ENCODE peak calls at places on chromosome 1, in four cellular contexts. One of them, this sample, is unnamed. For H3K9me3 and H3K4me1, the result is how much of the 10 kb centered on the place peaks cover.

GRCh38 chr1:183834568-183834967 is 29.6 kb downstream of the RGL1 start:
- DNase-seq in lower lobe of right lung: no peak
- DNase-seq in Panc1: no peak
- DNase-seq in OCI-LY7: no peak
- DNase-seq in this sample: no peak

GRCh38 chr1:34619256-34619655 is 135.6 kb upstream of the GJB5 start:
- DNase-seq in lower lobe of right lung: no peak
- DNase-seq in Panc1: no peak
- DNase-seq in OCI-LY7: no peak
- DNase-seq in this sample: no peak

GRCh38 chr1:36553591-36554417 is 71.1 kb upstream of the CSF3R start:
- DNase-seq in lower lobe of right lung: peak
- DNase-seq in Panc1: no peak
- DNase-seq in OCI-LY7: peak
- DNase-seq in this sample: peak

GRCh38 chr1:97186381-97186780 is 464.8 kb downstream of the PTBP2 start:
- DNase-seq in lower lobe of right lung: no peak
- DNase-seq in Panc1: no peak
- DNase-seq in OCI-LY7: peak
- DNase-seq in this sample: no peak

GRCh38 chr1:18198240-18198639 is 90.6 kb downstream of the IGSF21 start:
- DNase-seq in lower lobe of right lung: no peak
- DNase-seq in Panc1: no peak
- DNase-seq in OCI-LY7: no peak
- DNase-seq in this sample: no peak

GRCh38 chr1:10575616-10576015 is 100.9 kb downstream of the PEX14 start:
- DNase-seq in lower lobe of right lung: no peak
- DNase-seq in Panc1: peak
- DNase-seq in OCI-LY7: no peak
- DNase-seq in this sample: no peak

GRCh38 chr1:234592240-234592639 is 17.7 kb downstream of the IRF2BP2 start:
- DNase-seq in lower lobe of right lung: no peak
- DNase-seq in Panc1: no peak
- DNase-seq in OCI-LY7: no peak
- DNase-seq in this sample: no peak

GRCh38 chr1:223819730-223820514 is 25.8 kb downstream of the TP53BP2 start:
- DNase-seq in lower lobe of right lung: no peak
- DNase-seq in Panc1: no peak
- DNase-seq in OCI-LY7: no peak
- DNase-seq in this sample: no peak

GRCh38 chr1:34640654-34641401 is 114.0 kb upstream of the GJB5 start:
- DNase-seq in lower lobe of right lung: no peak
- DNase-seq in Panc1: no peak
- DNase-seq in OCI-LY7: no peak
- DNase-seq in this sample: no peak

GRCh38 chr1:114756009-114756892 is 1.5 kb downstream of the CSDE1 start:
- DNase-seq in lower lobe of right lung: no peak
- DNase-seq in Panc1: no peak
- DNase-seq in OCI-LY7: peak
- DNase-seq in this sample: no peak

GRCh38 chr1:53677486-53677885 is 61.5 kb downstream of the GLIS1 start:
- DNase-seq in lower lobe of right lung: no peak
- DNase-seq in Panc1: no peak
- DNase-seq in OCI-LY7: no peak
- DNase-seq in this sample: no peak

GRCh38 chr1:84698718-84699117 is 8.5 kb upstream of the SSX2IP start:
- DNase-seq in lower lobe of right lung: no peak
- DNase-seq in Panc1: peak
- DNase-seq in OCI-LY7: no peak
- DNase-seq in this sample: no peak

GRCh38 chr1:157219600-157219999 is 81.4 kb upstream of the ETV3 start:
- DNase-seq in lower lobe of right lung: no peak
- DNase-seq in Panc1: no peak
- DNase-seq in OCI-LY7: no peak
- DNase-seq in this sample: no peak

GRCh38 chr1:69315823-69316222 is 251.9 kb upstream of the LRRC7 start:
- DNase-seq in lower lobe of right lung: no peak
- DNase-seq in Panc1: no peak
- DNase-seq in OCI-LY7: no peak
- DNase-seq in this sample: no peak

GRCh38 chr1:177302365-177303044 is 131.7 kb downstream of the BRINP2 start:
- DNase-seq in lower lobe of right lung: peak
- DNase-seq in Panc1: no peak
- DNase-seq in OCI-LY7: no peak
- DNase-seq in this sample: no peak

GRCh38 chr1:185487943-185488342 is 170.9 kb upstream of the IVNS1ABP start:
- DNase-seq in lower lobe of right lung: no peak
- DNase-seq in Panc1: no peak
- DNase-seq in OCI-LY7: no peak
- DNase-seq in this sample: no peak

GRCh38 chr1:210250998-210251679 is 18.5 kb downstream of the SERTAD4 start:
- DNase-seq in lower lobe of right lung: peak
- DNase-seq in Panc1: no peak
- DNase-seq in OCI-LY7: peak
- DNase-seq in this sample: peak

GRCh38 chr1:184143449-184143848 is 91.9 kb downstream of the TSEN15 start:
- DNase-seq in lower lobe of right lung: no peak
- DNase-seq in Panc1: no peak
- DNase-seq in OCI-LY7: no peak
- DNase-seq in this sample: no peak

GRCh38 chr1:199954701-199955100 is 72.8 kb upstream of the NR5A2 start:
- DNase-seq in lower lobe of right lung: no peak
- DNase-seq in Panc1: no peak
- DNase-seq in OCI-LY7: peak
- DNase-seq in this sample: no peak

GRCh38 chr1:175146535-175147213 is 45.9 kb downstream of the KIAA0040 start:
- DNase-seq in lower lobe of right lung: peak
- DNase-seq in Panc1: no peak
- DNase-seq in OCI-LY7: peak
- DNase-seq in this sample: peak

GRCh38 chr1:224065455-224065854 is 48.5 kb upstream of the FBXO28 start:
- DNase-seq in lower lobe of right lung: no peak
- DNase-seq in Panc1: no peak
- DNase-seq in OCI-LY7: peak
- DNase-seq in this sample: no peak

GRCh38 chr1:19676438-19676922 is 11.8 kb downstream of the HTR6 start:
- DNase-seq in lower lobe of right lung: no peak
- DNase-seq in Panc1: no peak
- DNase-seq in OCI-LY7: no peak
- DNase-seq in this sample: peak

GRCh38 chr1:218164111-218164929 is 120.8 kb upstream of the RRP15 start:
- DNase-seq in lower lobe of right lung: peak
- DNase-seq in Panc1: no peak
- DNase-seq in OCI-LY7: peak
- DNase-seq in this sample: no peak

GRCh38 chr1:43007377-43008105 is 48.9 kb upstream of the SLC2A1 start:
- DNase-seq in lower lobe of right lung: no peak
- DNase-seq in Panc1: no peak
- DNase-seq in OCI-LY7: no peak
- DNase-seq in this sample: no peak

GRCh38 chr1:11729498-11730428 is 6.2 kb upstream of the AGTRAP start:
- DNase-seq in lower lobe of right lung: no peak
- DNase-seq in Panc1: no peak
- DNase-seq in OCI-LY7: no peak
- DNase-seq in this sample: no peak

GRCh38 chr1:197798492-197798891 is 23.2 kb upstream of the DENND1B start:
- DNase-seq in lower lobe of right lung: no peak
- DNase-seq in Panc1: no peak
- DNase-seq in OCI-LY7: no peak
- DNase-seq in this sample: no peak

GRCh38 chr1:12121212-12122000 is 45.4 kb upstream of the TNFRSF1B start:
- DNase-seq in lower lobe of right lung: no peak
- DNase-seq in Panc1: no peak
- DNase-seq in OCI-LY7: no peak
- DNase-seq in this sample: no peak

GRCh38 chr1:246198141-246198820 is 308.8 kb downstream of the SMYD3 start:
- DNase-seq in lower lobe of right lung: no peak
- DNase-seq in Panc1: no peak
- DNase-seq in OCI-LY7: no peak
- DNase-seq in this sample: no peak

GRCh38 chr1:210558302-210558701 is 229.6 kb downstream of the HHAT start:
- DNase-seq in lower lobe of right lung: peak
- DNase-seq in Panc1: no peak
- DNase-seq in OCI-LY7: no peak
- DNase-seq in this sample: no peak

GRCh38 chr1:33433509-33434362 is 2.8 kb upstream of the PHC2 start:
- DNase-seq in lower lobe of right lung: no peak
- DNase-seq in Panc1: peak
- DNase-seq in OCI-LY7: no peak
- DNase-seq in this sample: no peak

GRCh38 chr1:57091642-57092041 is 125.8 kb upstream of the C8B start:
- DNase-seq in lower lobe of right lung: no peak
- DNase-seq in Panc1: no peak
- DNase-seq in OCI-LY7: no peak
- DNase-seq in this sample: no peak

GRCh38 chr1:7230121-7230895 is 445.1 kb downstream of the CAMTA1 start:
- DNase-seq in lower lobe of right lung: no peak
- DNase-seq in Panc1: no peak
- DNase-seq in OCI-LY7: no peak
- DNase-seq in this sample: no peak

GRCh38 chr1:197632000-197632399 is 143.3 kb downstream of the DENND1B start:
- DNase-seq in lower lobe of right lung: no peak
- DNase-seq in Panc1: no peak
- DNase-seq in OCI-LY7: no peak
- DNase-seq in this sample: no peak

GRCh38 chr1:39635205-39635870 is 4.1 kb downstream of the HEYL start:
- DNase-seq in lower lobe of right lung: no peak
- DNase-seq in Panc1: no peak
- DNase-seq in OCI-LY7: no peak
- DNase-seq in this sample: no peak
- H3K4me3 ChIP-seq in lower lobe of right lung: peak
- H3K4me3 ChIP-seq in Panc1: no peak
- H3K4me3 ChIP-seq in OCI-LY7: no peak
- H3K4me3 ChIP-seq in this sample: no peak

GRCh38 chr1:82399093-82399492 is 598.4 kb downstream of the ADGRL2 start:
- DNase-seq in lower lobe of right lung: no peak
- DNase-seq in Panc1: no peak
- DNase-seq in OCI-LY7: no peak
- DNase-seq in this sample: no peak
- H3K9me3 ChIP-seq in lower lobe of right lung: under half
- H3K9me3 ChIP-seq in Panc1: under half
- H3K9me3 ChIP-seq in OCI-LY7: under half
- H3K9me3 ChIP-seq in this sample: under half

DNA sequence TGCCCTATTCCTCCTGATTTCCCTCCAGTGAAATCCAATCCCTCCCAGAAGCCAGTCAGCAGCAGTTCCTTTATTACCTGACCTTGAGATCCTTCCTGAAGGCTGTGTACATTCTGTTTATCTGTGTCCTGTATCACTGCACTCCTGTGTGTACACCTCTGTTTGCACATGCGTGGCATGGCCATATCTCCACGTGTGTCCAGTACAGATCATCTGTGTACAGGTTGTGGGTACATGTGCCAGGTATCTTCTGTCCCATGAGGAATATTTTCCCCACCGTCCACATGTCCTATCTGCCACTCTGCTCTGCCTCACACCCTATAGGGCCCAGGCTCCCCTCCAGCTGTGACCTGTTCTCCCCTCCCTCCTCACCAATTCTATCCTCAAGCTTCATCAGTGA is 2.8 kb downstream of the CDC42SE1 start:
- DNase-seq in lower lobe of right lung: no peak
- DNase-seq in Panc1: no peak
- DNase-seq in OCI-LY7: no peak
- DNase-seq in this sample: no peak
- H3K4me1 ChIP-seq in lower lobe of right lung: half or more
- H3K4me1 ChIP-seq in Panc1: under half
- H3K4me1 ChIP-seq in OCI-LY7: under half
- H3K4me1 ChIP-seq in this sample: under half

GRCh38 chr1:28371011-28371378 is 1.5 kb downstream of the PHACTR4 start:
- DNase-seq in lower lobe of right lung: no peak
- DNase-seq in Panc1: no peak
- DNase-seq in OCI-LY7: no peak
- DNase-seq in this sample: no peak
- H3K4me3 ChIP-seq in lower lobe of right lung: peak
- H3K4me3 ChIP-seq in Panc1: peak
- H3K4me3 ChIP-seq in OCI-LY7: peak
- H3K4me3 ChIP-seq in this sample: peak

GRCh38 chr1:243882276-243882675 is 32.2 kb upstream of the AKT3 start:
- DNase-seq in lower lobe of right lung: no peak
- DNase-seq in Panc1: no peak
- DNase-seq in OCI-LY7: no peak
- DNase-seq in this sample: no peak
- H3K9me3 ChIP-seq in lower lobe of right lung: under half
- H3K9me3 ChIP-seq in Panc1: under half
- H3K9me3 ChIP-seq in OCI-LY7: under half
- H3K9me3 ChIP-seq in this sample: under half

GRCh38 chr1:75130865-75131592 is 3.2 kb upstream of the LHX8 start:
- DNase-seq in lower lobe of right lung: no peak
- DNase-seq in Panc1: no peak
- DNase-seq in OCI-LY7: no peak
- DNase-seq in this sample: no peak
- H3K4me1 ChIP-seq in lower lobe of right lung: under half
- H3K4me1 ChIP-seq in Panc1: under half
- H3K4me1 ChIP-seq in OCI-LY7: under half
- H3K4me1 ChIP-seq in this sample: under half

GRCh38 chr1:22562584-22563551 is at the start of gene EPHA8:
- DNase-seq in lower lobe of right lung: no peak
- DNase-seq in Panc1: no peak
- DNase-seq in OCI-LY7: no peak
- DNase-seq in this sample: no peak
- H3K4me3 ChIP-seq in lower lobe of right lung: no peak
- H3K4me3 ChIP-seq in Panc1: no peak
- H3K4me3 ChIP-seq in OCI-LY7: no peak
- H3K4me3 ChIP-seq in this sample: no peak

This sample was measured in tibial nerve.